ENCODE peak calls at places on chromosome 6, in eight cellular contexts. E, V, N, X, M, F, U and O are unnamed samples.

GRCh38 chr6:25014806-25015560 is 79.2 kb upstream of the RIPOR2 start:
- DNase-seq in E (no peak), V (no peak), N (peak; percentile 70), X (peak; percentile 79), M (no peak), F (peak; percentile 78), U (peak; percentile 23), O (no peak)

GRCh38 chr6:150865406-150866146 is at the start of gene MTHFD1L:
- DNase-seq in E (peak; percentile 80), V (peak; percentile 76), N (peak; percentile 90), X (no peak), M (peak; percentile 84), F (peak; percentile 85), U (peak; percentile 88), O (no peak)

GRCh38 chr6:27209659-27210269 is 37.7 kb upstream of the PRSS16 start:
- DNase-seq in E (no peak), V (no peak), N (no peak), X (no peak), M (no peak), F (no peak), U (no peak), O (no peak)

GRCh38 chr6:73610444-73611275 is 43.1 kb downstream of the SLC17A5 start:
- DNase-seq in E (peak; percentile 30), V (no peak), N (peak; percentile 73), X (peak; percentile 17), M (no peak), F (no peak), U (peak; percentile 66), O (peak; percentile 12)

GRCh38 chr6:47044418-47044817 is 2.3 kb upstream of the ADGRF1 start:
- DNase-seq in E (no peak), V (no peak), N (peak; percentile 81), X (no peak), M (no peak), F (no peak), U (no peak), O (peak; percentile 76)

GRCh38 chr6:26031595-26032386 is 55.4 kb upstream of the HFE start:
- DNase-seq in E (peak; percentile 98), V (peak; percentile 72), N (peak; percentile 96), X (peak; percentile 78), M (peak; percentile 94), F (peak; percentile 92), U (peak; percentile 99), O (peak; percentile 93)

GRCh38 chr6:152981989-152982767 is 663 bp downstream of the FBXO5 start:
- DNase-seq in E (peak; percentile 76), V (peak; percentile 39), N (no peak), X (no peak), M (peak; percentile 29), F (peak; percentile 69), U (no peak), O (no peak)

GRCh38 chr6:89826029-89826528 is 3.6 kb upstream of the CASP8AP2 start:
- DNase-seq in E (no peak), V (no peak), N (no peak), X (no peak), M (no peak), F (no peak), U (no peak), O (no peak)

GRCh38 chr6:149445095-149445466 is 39.7 kb downstream of the ZC3H12D start:
- DNase-seq in E (peak; percentile 67), V (no peak), N (no peak), X (no peak), M (no peak), F (no peak), U (no peak), O (no peak)

GRCh38 chr6:143279385-143279784 is 171.1 kb downstream of the ADAT2 start:
- DNase-seq in E (peak; percentile 98), V (no peak), N (peak; percentile 65), X (no peak), M (peak; percentile 49), F (no peak), U (no peak), O (no peak)

GRCh38 chr6:14995966-14996602 is 249.8 kb upstream of the JARID2 start:
- DNase-seq in E (no peak), V (no peak), N (no peak), X (no peak), M (no peak), F (peak; percentile 21), U (no peak), O (no peak)

GRCh38 chr6:40804905-40805304 is 217.7 kb upstream of the LRFN2 start:
- DNase-seq in E (peak; percentile 12), V (no peak), N (peak; percentile 19), X (no peak), M (no peak), F (no peak), U (no peak), O (no peak)

GRCh38 chr6:20791932-20792331 is 257.7 kb downstream of the CDKAL1 start:
- DNase-seq in E (no peak), V (no peak), N (no peak), X (no peak), M (no peak), F (no peak), U (no peak), O (no peak)

GRCh38 chr6:41530476-41530875 is 15.7 kb upstream of the FOXP4 start:
- DNase-seq in E (peak; percentile 51), V (no peak), N (no peak), X (no peak), M (no peak), F (no peak), U (no peak), O (no peak)

GRCh38 chr6:168440520-168441433 is at the start of gene SMOC2:
- DNase-seq in E (peak; percentile 46), V (no peak), N (no peak), X (no peak), M (peak; percentile 51), F (no peak), U (no peak), O (no peak)

GRCh38 chr6:133017581-133017980 is 203.2 kb downstream of the RPS12 start:
- DNase-seq in E (no peak), V (no peak), N (no peak), X (no peak), M (no peak), F (no peak), U (no peak), O (no peak)

GRCh38 chr6:79949235-79949634 is 1.9 kb upstream of the ELOVL4 start:
- DNase-seq in E (peak; percentile 69), V (peak; percentile 52), N (peak; percentile 87), X (no peak), M (peak; percentile 61), F (no peak), U (peak; percentile 85), O (peak; percentile 36)

GRCh38 chr6:12806811-12807210 is 90.2 kb downstream of the PHACTR1 start:
- DNase-seq in E (no peak), V (no peak), N (no peak), X (no peak), M (no peak), F (no peak), U (no peak), O (no peak)